ENCODE peak calls at places on chromosomes 16 and 17, in six cellular contexts. C is NCI-H1092 treated with DMSO at 0.1 percent for 48 hours; I is activated naive CD4-positive, alpha-beta T cell; S is gastrocnemius medialis; E is pancreas; M is activated CD4-positive, CD25-positive, alpha-beta regulatory T cell treated with anti-CD3 and anti-CD28 coated beads, Interleukin-2, amount 50 U/mL, for 16 hours. H is an unnamed sample.

GRCh38 chr17:40910441-40910841 is 25.4 kb upstream of the KRT20 start:
- DNase-seq in M (no peak), I (no peak), E (no peak), S (no peak), C (no peak), H (no peak)

GRCh38 chr17:42850964-42851363 is at the start of gene AOC3:
- DNase-seq in S (no peak), M (no peak), E (no peak), C (no peak), I (no peak), H (peak; percentile 38)

GRCh38 chr17:83201206-83202001 is 122.0 kb downstream of the METRNL start:
- DNase-seq in E (peak; percentile 11), M (no peak), C (no peak), I (no peak), S (peak; percentile 1), H (no peak)

GRCh38 chr16:69073181-69073669 is 32.2 kb upstream of the HAS3 start:
- DNase-seq in E (no peak), S (no peak), M (no peak), I (no peak), C (no peak), H (no peak)

GRCh38 chr17:76734080-76734840 is 2.9 kb downstream of the SRSF2 start:
- DNase-seq in C (no peak), E (no peak), M (no peak), I (no peak), S (peak; percentile 3), H (no peak)

GRCh38 chr17:60393840-60394529 is 2.1 kb upstream of the USP32 start:
- DNase-seq in I (no peak), E (no peak), C (no peak), M (no peak), S (no peak), H (no peak)

GRCh38 chr17:17792551-17793377 is 44.0 kb downstream of the SREBF1 start:
- DNase-seq in M (no peak), C (peak; percentile 44), I (no peak), E (no peak), S (no peak), H (peak; percentile 77)

GRCh38 chr17:42667088-42667951 is 8.2 kb downstream of the TUBG2 start:
- DNase-seq in S (peak; percentile 76), M (no peak), C (no peak), E (no peak), I (no peak), H (no peak)

GRCh38 chr16:48321307-48322036 is 63.7 kb downstream of the SIAH1 start:
- DNase-seq in S (no peak), E (no peak), I (no peak), M (no peak), C (no peak), H (no peak)

GRCh38 chr17:17235212-17236174 is 1.5 kb downstream of the FLCN start:
- DNase-seq in M (no peak), E (no peak), S (peak; percentile 48), I (no peak), C (no peak), H (no peak)

GRCh38 chr16:88978608-88979346 is 1.8 kb upstream of the CBFA2T3 start:
- DNase-seq in E (no peak), I (no peak), C (no peak), M (no peak), S (no peak), H (no peak)

GRCh38 chr17:44589316-44590071 is 32.2 kb downstream of the FZD2 start:
- DNase-seq in I (no peak), E (no peak), S (no peak), M (no peak), C (no peak), H (no peak)

GRCh38 chr16:21611546-21612384 is 12.4 kb downstream of the METTL9 start:
- DNase-seq in C (no peak), S (no peak), I (no peak), M (no peak), E (no peak), H (no peak)

GRCh38 chr17:1169471-1169908 is 10.3 kb downstream of the ABR start:
- DNase-seq in I (no peak), E (no peak), C (peak; percentile 64), S (no peak), M (no peak), H (no peak)

GRCh38 chr17:10744509-10745000 is 14.7 kb upstream of the TMEM220 start:
- DNase-seq in M (no peak), C (no peak), I (no peak), S (no peak), E (no peak), H (no peak)

GRCh38 chr16:81469710-81470481 is 25.3 kb downstream of the CMIP start:
- DNase-seq in E (no peak), M (no peak), I (no peak), C (no peak), S (no peak), H (no peak)

GRCh38 chr17:82767041-82767754 is 15.3 kb downstream of the TBCD start:
- DNase-seq in E (no peak), M (no peak), C (no peak), S (no peak), I (no peak), H (no peak)

GRCh38 chr17:10360578-10360977 is 12.2 kb downstream of the MYH13 start:
- DNase-seq in M (no peak), E (no peak), C (no peak), S (no peak), I (no peak), H (no peak)

GRCh38 chr17:78753316-78754250 is 28.5 kb downstream of the CYTH1 start:
- DNase-seq in I (no peak), M (no peak), S (no peak), C (no peak), E (no peak), H (no peak)

GRCh38 chr16:74568961-74569631 is 37.8 kb downstream of the GLG1 start:
- DNase-seq in S (no peak), I (no peak), C (no peak), E (no peak), M (no peak), H (no peak)

GRCh38 chr16:27313422-27314160 is at the start of gene IL4R:
- DNase-seq in S (no peak), E (peak; percentile 79), I (no peak), M (no peak), C (no peak), H (peak; percentile 62)

GRCh38 chr16:57536306-57537193 is at the start of gene CCDC102A:
- DNase-seq in C (no peak), S (no peak), E (no peak), M (no peak), I (no peak), H (peak; percentile 52)

GRCh38 chr16:11067266-11067665 is 122.9 kb downstream of the CLEC16A start:
- DNase-seq in C (no peak), S (no peak), I (no peak), M (no peak), E (no peak), H (no peak)